ENCODE peak calls at places on chromosomes 13 and 19, in eight cellular contexts. L is Karpas-422; N is activated naive CD8-positive, alpha-beta T cell treated with anti-CD3 and anti-CD28 coated beads for 36 hours; E is mesothelial cell of epicardium; V is body of pancreas; T is naive B cell; Z is aorta; M is right atrium auricular region. U is an unnamed sample.

GRCh38 chr13:49444517-49445395 is 682 bp downstream of the SETDB2 start:
- DNase-seq in L (peak), N (peak), E (no peak), V (no peak), T (peak), Z (no peak), M (peak), U (peak)

GRCh38 chr19:19034204-19034624 is 811 bp downstream of the ARMC6 start:
- DNase-seq in L (peak), N (peak), E (no peak), V (peak), T (peak), Z (no peak), M (no peak), U (peak)

GRCh38 chr13:41407380-41407779 is 50.0 kb upstream of the RGCC start:
- DNase-seq in L (no peak), N (no peak), E (no peak), V (no peak), T (no peak), Z (no peak), M (no peak), U (no peak)

GRCh38 chr19:31167695-31168094 is 181.5 kb downstream of the TSHZ3 start:
- DNase-seq in L (no peak), N (no peak), E (no peak), V (no peak), T (no peak), Z (no peak), M (peak), U (no peak)

GRCh38 chr19:2852598-2852997 is 11.3 kb downstream of the ZNF555 start:
- DNase-seq in L (peak), N (no peak), E (no peak), V (no peak), T (no peak), Z (no peak), M (no peak), U (no peak)

GRCh38 chr13:33279898-33280549 is 5.5 kb downstream of the STARD13 start:
- DNase-seq in L (no peak), N (no peak), E (no peak), V (no peak), T (no peak), Z (no peak), M (no peak), U (no peak)

GRCh38 chr13:60226507-60226906 is 62.8 kb upstream of the DIAPH3 start:
- DNase-seq in L (peak), N (no peak), E (no peak), V (peak), T (no peak), Z (no peak), M (no peak), U (peak)

GRCh38 chr13:71477735-71478134 is 389.3 kb downstream of the DACH1 start:
- DNase-seq in L (peak), N (no peak), E (no peak), V (no peak), T (no peak), Z (no peak), M (no peak), U (no peak)

GRCh38 chr19:47161876-47162489 is 31.3 kb downstream of the SAE1 start:
- DNase-seq in L (no peak), N (no peak), E (no peak), V (no peak), T (no peak), Z (no peak), M (no peak), U (no peak)

GRCh38 chr13:75687145-75687763 is 51.1 kb downstream of the LMO7 start:
- DNase-seq in L (peak), N (no peak), E (no peak), V (no peak), T (no peak), Z (no peak), M (no peak), U (peak)

GRCh38 chr13:52751196-52751595 is 11.6 kb upstream of the CNMD start:
- DNase-seq in L (no peak), N (no peak), E (no peak), V (no peak), T (no peak), Z (no peak), M (no peak), U (no peak)

GRCh38 chr13:105971720-105972119 is 563.7 kb downstream of the EFNB2 start:
- DNase-seq in L (no peak), N (no peak), E (no peak), V (no peak), T (no peak), Z (no peak), M (no peak), U (no peak)

GRCh38 chr13:20140487-20140886 is 20.4 kb downstream of the GJA3 start:
- DNase-seq in L (no peak), N (no peak), E (no peak), V (no peak), T (no peak), Z (no peak), M (peak), U (no peak)

GRCh38 chr13:66558511-66558910 is 671.6 kb downstream of the PCDH9 start:
- DNase-seq in L (no peak), N (no peak), E (no peak), V (no peak), T (no peak), Z (no peak), M (no peak), U (no peak)

GRCh38 chr13:48624016-48624415 is 29.7 kb upstream of the CYSLTR2 start:
- DNase-seq in L (no peak), N (no peak), E (no peak), V (no peak), T (no peak), Z (no peak), M (no peak), U (no peak)

GRCh38 chr13:100534911-100535310 is 53.7 kb downstream of the GGACT start:
- DNase-seq in L (no peak), N (no peak), E (no peak), V (peak), T (no peak), Z (no peak), M (no peak), U (no peak)

GRCh38 chr13:27921421-27921960 is 1.7 kb downstream of the PDX1 start:
- DNase-seq in L (no peak), N (peak), E (no peak), V (no peak), T (peak), Z (no peak), M (no peak), U (no peak)

GRCh38 chr13:57739089-57739488 is 107.5 kb downstream of the PCDH17 start:
- DNase-seq in L (no peak), N (no peak), E (no peak), V (no peak), T (no peak), Z (no peak), M (no peak), U (no peak)

GRCh38 chr19:1445932-1446712 is 3.8 kb upstream of the APC2 start:
- DNase-seq in L (peak), N (peak), E (peak), V (no peak), T (no peak), Z (no peak), M (no peak), U (peak)

GRCh38 chr19:13155472-13156284 is 5.5 kb downstream of the IER2 start:
- DNase-seq in L (peak), N (peak), E (no peak), V (peak), T (peak), Z (peak), M (peak), U (peak)

GRCh38 chr19:42090687-42091086 is 14.7 kb downstream of the ZNF574 start:
- DNase-seq in L (peak), N (no peak), E (no peak), V (no peak), T (no peak), Z (no peak), M (no peak), U (no peak)

GRCh38 chr19:35932291-35932936 is 3.8 kb upstream of the LRFN3 start:
- DNase-seq in L (peak), N (no peak), E (no peak), V (no peak), T (no peak), Z (no peak), M (no peak), U (no peak)

GRCh38 chr13:93227280-93227905 is 786 bp downstream of the GPC6 start:
- DNase-seq in L (no peak), N (no peak), E (no peak), V (no peak), T (no peak), Z (peak), M (no peak), U (no peak)

GRCh38 chr19:15296841-15297415 is 35.4 kb downstream of the BRD4 start:
- DNase-seq in L (no peak), N (no peak), E (no peak), V (no peak), T (no peak), Z (no peak), M (no peak), U (no peak)

U was measured in HuH-7.